ENCODE peak calls at places on chromosome 11, in ten cellular contexts. Z is K562, B is sigmoid colon, R is fibroblast of mammary gland, A is foreskin fibroblast, G is epithelial cell of esophagus, F is uterus, Y is bronchial epithelial cell, J is suprapubic skin, C is PC-3. K is an unnamed sample.

GRCh38 chr11:76801736-76802135 is 18.6 kb downstream of the TSKU start:
- DNase-seq in Z (no peak), B (no peak), R (no peak), A (no peak), G (no peak), F (no peak), Y (no peak), J (no peak), C (peak), K (no peak)

GRCh38 chr11:17468094-17468493 is 8.6 kb downstream of the ABCC8 start:
- DNase-seq in Z (no peak), B (no peak), R (no peak), A (no peak), G (no peak), F (no peak), Y (no peak), J (no peak), C (no peak), K (no peak)

GRCh38 chr11:41842673-41843072 is 383.2 kb upstream of the LRRC4C start:
- DNase-seq in Z (no peak), B (no peak), R (no peak), A (no peak), G (no peak), F (no peak), Y (no peak), J (no peak), C (no peak), K (no peak)

GRCh38 chr11:102476812-102477211 is 24.2 kb upstream of the TMEM123 start:
- DNase-seq in Z (peak), B (no peak), R (no peak), A (no peak), G (peak), F (no peak), Y (peak), J (no peak), C (peak), K (no peak)

GRCh38 chr11:119808431-119809185 is 79.6 kb upstream of the NECTIN1 start:
- DNase-seq in Z (no peak), B (no peak), R (no peak), A (no peak), G (no peak), F (no peak), Y (no peak), J (no peak), C (no peak), K (no peak)

GRCh38 chr11:76587810-76588454 is 82.6 kb downstream of the LRRC32 start:
- DNase-seq in Z (no peak), B (no peak), R (no peak), A (peak), G (no peak), F (no peak), Y (peak), J (no peak), C (peak), K (no peak)

GRCh38 chr11:117814766-117815261 is 9.7 kb downstream of the FXYD2 start:
- DNase-seq in Z (no peak), B (peak), R (no peak), A (no peak), G (peak), F (peak), Y (no peak), J (peak), C (no peak), K (no peak)

GRCh38 chr11:77141034-77141433 is 13.0 kb downstream of the MYO7A start:
- DNase-seq in Z (no peak), B (no peak), R (peak), A (peak), G (peak), F (no peak), Y (peak), J (no peak), C (peak), K (no peak)

GRCh38 chr11:31987118-31988005 is 103.5 kb upstream of the RCN1 start:
- DNase-seq in Z (no peak), B (no peak), R (no peak), A (no peak), G (no peak), F (no peak), Y (no peak), J (no peak), C (no peak), K (no peak)

GRCh38 chr11:10898763-10899541 is 41.1 kb upstream of the ZBED5 start:
- DNase-seq in Z (peak), B (no peak), R (no peak), A (peak), G (no peak), F (no peak), Y (no peak), J (no peak), C (no peak), K (peak)

GRCh38 chr11:59556115-59556882 is 45.0 kb downstream of the OR4D9 start:
- DNase-seq in Z (peak), B (peak), R (peak), A (peak), G (peak), F (peak), Y (peak), J (no peak), C (peak), K (peak)

GRCh38 chr11:126701555-126701897 is 299.0 kb downstream of the KIRREL3 start:
- DNase-seq in Z (no peak), B (no peak), R (no peak), A (no peak), G (no peak), F (no peak), Y (no peak), J (no peak), C (no peak), K (no peak)

GRCh38 chr11:45659031-45659817 is 6.2 kb downstream of the CHST1 start:
- DNase-seq in Z (no peak), B (peak), R (no peak), A (no peak), G (no peak), F (no peak), Y (no peak), J (no peak), C (no peak), K (no peak)

GRCh38 chr11:67997460-67997921 is 6.4 kb downstream of the UNC93B1 start:
- DNase-seq in Z (no peak), B (no peak), R (no peak), A (no peak), G (no peak), F (no peak), Y (no peak), J (no peak), C (no peak), K (no peak)

GRCh38 chr11:85626496-85626895 is 648 bp downstream of the DLG2 start:
- DNase-seq in Z (no peak), B (peak), R (no peak), A (no peak), G (no peak), F (no peak), Y (no peak), J (no peak), C (peak), K (no peak)

GRCh38 chr11:57249384-57250319 is 12.6 kb upstream of the APLNR start:
- DNase-seq in Z (peak), B (peak), R (peak), A (peak), G (peak), F (peak), Y (peak), J (no peak), C (peak), K (peak)

GRCh38 chr11:75777461-75778110 is 9.0 kb downstream of the DGAT2 start:
- DNase-seq in Z (no peak), B (no peak), R (peak), A (no peak), G (no peak), F (no peak), Y (peak), J (no peak), C (peak), K (no peak)

GRCh38 chr11:121451982-121452608 is at the start of gene SORL1:
- DNase-seq in Z (peak), B (peak), R (peak), A (peak), G (peak), F (peak), Y (peak), J (peak), C (peak), K (no peak)

DNA sequence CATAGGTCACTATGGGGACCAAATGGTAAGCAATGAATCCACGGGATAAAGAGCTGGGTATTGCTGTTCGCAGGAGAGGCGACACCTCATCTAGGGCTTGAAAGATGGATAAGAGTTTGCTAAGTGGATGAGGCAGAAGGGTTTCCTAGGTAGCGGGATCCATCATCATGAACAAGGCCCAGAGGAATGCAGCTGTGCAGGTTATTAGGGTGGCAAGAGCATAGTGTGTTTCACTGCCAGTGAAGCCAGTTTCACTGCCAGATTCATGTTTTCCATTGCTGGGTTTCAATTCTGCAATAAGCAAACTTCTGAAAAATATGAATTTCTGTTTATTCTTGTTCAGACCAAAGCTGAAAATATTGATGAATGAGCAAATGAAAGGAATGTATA is 27.2 kb downstream of the WEE1 start:
- DNase-seq in Z (no peak), B (no peak), R (no peak), A (no peak), G (peak), F (no peak), Y (peak), J (no peak), C (peak), K (no peak)
- H3K4me3 ChIP-seq in Z (no peak), B (no peak), R (no peak), A (no peak), G (no peak), F (no peak), Y (no peak), J (no peak), C (no peak), K (no peak)

GRCh38 chr11:392102-392777 is 1.8 kb upstream of the PKP3 start:
- DNase-seq in Z (no peak), B (no peak), R (no peak), A (no peak), G (no peak), F (no peak), Y (no peak), J (no peak), C (no peak), K (no peak)

GRCh38 chr11:387193-387793 is 6.7 kb upstream of the PKP3 start:
- DNase-seq in Z (no peak), B (no peak), R (no peak), A (no peak), G (no peak), F (no peak), Y (no peak), J (no peak), C (peak), K (no peak)

GRCh38 chr11:391117-392017 is 2.6 kb upstream of the PKP3 start:
- DNase-seq in Z (no peak), B (no peak), R (no peak), A (no peak), G (no peak), F (no peak), Y (no peak), J (no peak), C (no peak), K (no peak)

GRCh38 chr11:393219-394033 is 583 bp upstream of the PKP3 start:
- DNase-seq in Z (peak), B (no peak), R (peak), A (peak), G (peak), F (no peak), Y (peak), J (no peak), C (peak), K (no peak)

GRCh38 chr11:390175-390574 is 3.8 kb upstream of the PKP3 start:
- DNase-seq in Z (no peak), B (no peak), R (no peak), A (no peak), G (peak), F (no peak), Y (no peak), J (no peak), C (peak), K (no peak)
- TF ChIP-seq CTCF in Z (peak), B (no peak), R (no peak), A (no peak), G (peak), F (no peak), Y (peak), J (no peak), C (peak), K (no peak)

GRCh38 chr11:134271978-134272377 is 4.2 kb upstream of the GLB1L3 start:
- DNase-seq in Z (no peak), B (no peak), R (no peak), A (no peak), G (no peak), F (no peak), Y (no peak), J (no peak), C (no peak), K (no peak)

GRCh38 chr11:134272381-134273316 is 3.5 kb upstream of the GLB1L3 start:
- DNase-seq in Z (peak), B (no peak), R (peak), A (peak), G (no peak), F (no peak), Y (no peak), J (peak), C (no peak), K (no peak)

GRCh38 chr11:134267466-134267865 is 8.7 kb upstream of the GLB1L3 start:
- DNase-seq in Z (no peak), B (no peak), R (no peak), A (no peak), G (no peak), F (no peak), Y (peak), J (no peak), C (no peak), K (no peak)

GRCh38 chr11:134267966-134268365 is 8.2 kb upstream of the GLB1L3 start:
- DNase-seq in Z (no peak), B (no peak), R (no peak), A (no peak), G (no peak), F (no peak), Y (no peak), J (no peak), C (no peak), K (no peak)

DNA sequence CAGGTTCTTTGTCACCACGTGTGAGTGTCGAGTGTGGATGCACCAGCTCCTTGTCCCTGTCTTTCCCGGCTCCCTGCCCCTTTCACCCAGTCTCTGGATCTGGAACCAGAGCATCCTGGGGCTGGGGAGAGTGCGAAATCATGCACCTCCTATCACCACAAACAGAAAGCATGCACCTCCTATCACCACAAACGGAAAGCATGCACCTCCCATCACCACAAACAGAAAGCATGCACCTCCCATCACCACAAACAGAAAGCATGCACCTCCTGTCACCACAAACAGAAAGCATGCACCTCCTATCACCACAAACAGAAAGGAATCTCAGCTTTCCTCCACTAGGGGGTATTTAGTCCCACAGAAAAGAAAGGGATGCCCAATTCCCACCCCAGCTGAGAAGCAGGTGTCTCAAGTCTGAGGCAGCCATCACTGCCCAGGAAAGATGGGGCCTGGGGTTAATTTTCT is 5.9 kb upstream of the GLB1L3 start:
- DNase-seq in Z (peak), B (no peak), R (no peak), A (peak), G (peak), F (no peak), Y (no peak), J (no peak), C (peak), K (peak)
- H3K4me3 ChIP-seq in Z (no peak), B (no peak), R (no peak), A (no peak), G (no peak), F (no peak), Y (no peak), J (no peak), C (no peak), K (no peak)

GRCh38 chr11:27865105-27865504 is 164.8 kb upstream of the BDNF start:
- DNase-seq in Z (no peak), B (no peak), R (no peak), A (no peak), G (no peak), F (no peak), Y (no peak), J (no peak), C (no peak), K (no peak)

GRCh38 chr11:27860811-27861210 is 160.6 kb upstream of the BDNF start:
- DNase-seq in Z (no peak), B (no peak), R (no peak), A (no peak), G (peak), F (no peak), Y (peak), J (no peak), C (no peak), K (no peak)

GRCh38 chr11:27861706-27862430 is 161.6 kb upstream of the BDNF start:
- DNase-seq in Z (no peak), B (no peak), R (peak), A (peak), G (peak), F (no peak), Y (peak), J (no peak), C (peak), K (peak)

GRCh38 chr11:27863637-27864036 is 163.4 kb upstream of the BDNF start:
- DNase-seq in Z (no peak), B (no peak), R (no peak), A (no peak), G (no peak), F (no peak), Y (no peak), J (no peak), C (no peak), K (no peak)

GRCh38 chr11:27864046-27865025 is 164.1 kb upstream of the BDNF start:
- DNase-seq in Z (no peak), B (no peak), R (no peak), A (no peak), G (peak), F (no peak), Y (peak), J (no peak), C (no peak), K (no peak)
- TF ChIP-seq CTCF in Z (no peak), B (no peak), R (no peak), A (no peak), G (peak), F (no peak), Y (no peak), J (no peak), C (no peak), K (no peak)

DNA sequence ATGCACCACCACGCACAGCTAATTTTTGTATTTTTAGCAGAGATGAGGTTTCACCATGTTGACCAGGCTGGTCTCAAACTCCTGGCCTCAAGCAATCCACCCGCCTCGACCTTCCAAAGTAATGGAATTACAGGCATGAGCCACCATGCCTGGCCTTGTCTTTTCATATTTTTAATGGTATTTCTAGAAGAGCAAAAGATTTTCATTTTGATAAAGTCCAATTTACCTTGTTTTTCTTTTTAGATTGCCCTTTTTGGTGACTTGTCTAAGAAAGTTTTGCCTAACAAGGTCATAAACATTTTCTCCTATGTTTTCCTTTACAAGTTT is 45.5 kb upstream of the MICAL2 start:
- DNase-seq in Z (no peak), B (no peak), R (no peak), A (no peak), G (no peak), F (no peak), Y (no peak), J (no peak), C (no peak), K (no peak)
- H3K4me3 ChIP-seq in Z (no peak), B (no peak), R (no peak), A (no peak), G (no peak), F (no peak), Y (no peak), J (no peak), C (no peak), K (no peak)

DNA sequence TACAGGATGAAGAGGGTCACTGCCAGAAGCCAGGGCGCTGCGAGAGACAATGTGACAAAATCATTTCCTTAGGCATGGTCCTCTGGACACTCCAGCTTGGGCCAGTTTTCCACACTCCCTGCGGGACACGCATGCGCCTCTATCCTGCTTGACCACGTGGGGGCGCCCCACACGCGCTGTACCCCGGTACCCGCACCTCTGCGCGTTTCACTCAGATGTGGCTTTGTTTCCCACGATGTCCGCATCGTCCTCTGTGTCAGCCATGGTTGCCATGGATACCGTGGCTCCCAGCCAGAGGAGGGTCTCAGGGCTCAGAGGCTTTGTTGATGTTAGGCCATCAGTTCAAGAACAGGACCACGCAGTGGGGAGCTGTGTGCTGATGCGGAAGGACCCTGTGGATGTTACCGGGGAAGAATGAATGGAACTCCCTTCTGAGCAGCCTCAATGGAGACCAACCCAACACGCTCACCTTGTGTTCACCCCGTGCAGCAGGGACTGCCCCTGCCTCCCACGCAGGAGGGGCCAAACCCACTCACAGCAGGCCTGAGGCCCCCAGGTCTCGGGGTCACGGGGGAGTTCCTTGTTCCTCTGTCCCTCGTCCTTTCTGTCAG is 101.1 kb upstream of the SLC22A12 start:
- DNase-seq in Z (peak), B (peak), R (peak), A (peak), G (peak), F (peak), Y (peak), J (no peak), C (peak), K (no peak)
- TF ChIP-seq CTCF in Z (peak), B (peak), R (peak), A (peak), G (peak), F (peak), Y (peak), J (peak), C (peak), K (peak)

DNA sequence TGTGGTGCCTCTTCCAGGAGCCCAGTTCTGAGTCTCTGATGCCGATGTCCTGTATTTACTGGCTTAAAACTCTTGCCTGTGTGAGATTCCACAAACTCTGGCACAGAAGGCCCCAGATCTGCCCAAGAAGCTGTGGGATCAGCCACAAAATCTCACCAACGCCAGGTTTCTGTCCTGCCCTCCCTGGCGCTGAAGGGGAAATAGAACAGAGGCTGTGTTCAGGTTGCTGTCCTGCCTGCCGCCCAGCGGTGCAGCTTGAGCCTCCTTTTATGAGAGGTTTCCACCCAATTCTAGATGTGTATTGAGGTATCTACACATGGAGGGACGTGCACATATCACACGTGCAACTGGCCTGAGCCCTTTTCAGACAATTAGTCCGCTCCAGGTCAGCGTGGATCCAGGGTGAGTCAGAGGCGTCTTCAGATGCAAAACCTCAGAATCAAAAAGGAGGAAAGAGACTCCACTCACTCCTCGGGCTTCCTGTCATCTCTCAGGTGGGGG is 2.2 kb downstream of the TMEM80 start:
- DNase-seq in Z (no peak), B (no peak), R (peak), A (no peak), G (peak), F (peak), Y (peak), J (no peak), C (peak), K (no peak)
- H3K4me3 ChIP-seq in Z (no peak), B (no peak), R (peak), A (peak), G (no peak), F (no peak), Y (no peak), J (peak), C (peak), K (no peak)

K was measured in HFF-Myc.